ENCODE peak calls at places on chromosomes 12 and 14, in four cellular contexts. J is mucosa of descending colon, V is lower leg skin, B is Karpas-422. M is an unnamed sample.

GRCh38 chr12:121036810-121037326 is 2.2 kb downstream of the OASL start:
- DNase-seq in J (no peak), V (no peak), B (no peak), M (peak)

GRCh38 chr14:100592972-100593371 is 5.8 kb upstream of the BEGAIN start:
- DNase-seq in J (peak), V (no peak), B (no peak), M (no peak)

GRCh38 chr14:34498684-34499412 is 36.8 kb upstream of the SPTSSA start:
- DNase-seq in J (no peak), V (no peak), B (peak), M (peak)

GRCh38 chr14:34199585-34199984 is 248.7 kb upstream of the EGLN3 start:
- DNase-seq in J (no peak), V (no peak), B (no peak), M (peak)

GRCh38 chr12:98868538-98868937 is 223.4 kb downstream of the APAF1 start:
- DNase-seq in J (no peak), V (no peak), B (no peak), M (no peak)

GRCh38 chr12:76085159-76085868 is 829 bp upstream of the NAP1L1 start:
- DNase-seq in J (no peak), V (no peak), B (peak), M (peak)

GRCh38 chr14:71319646-71320045 is 412.4 kb downstream of the PCNX1 start:
- DNase-seq in J (no peak), V (peak), B (peak), M (peak)

GRCh38 chr14:105489607-105490317 is 1.3 kb upstream of the TEDC1 start:
- DNase-seq in J (peak), V (peak), B (peak), M (peak)

GRCh38 chr14:75831455-75831854 is 150.3 kb downstream of the TGFB3 start:
- DNase-seq in J (peak), V (peak), B (no peak), M (peak)

GRCh38 chr12:1517007-1517406 is 77.4 kb downstream of the FBXL14 start:
- DNase-seq in J (no peak), V (no peak), B (peak), M (peak)

GRCh38 chr12:6163554-6164060 is 36.6 kb upstream of the CD9 start:
- DNase-seq in J (no peak), V (no peak), B (no peak), M (no peak)

GRCh38 chr12:22532317-22532716 is 12.0 kb downstream of the C2CD5 start:
- DNase-seq in J (no peak), V (no peak), B (no peak), M (no peak)

GRCh38 chr14:21748869-21749303 is 75.3 kb upstream of the OR4E1 start:
- DNase-seq in J (peak), V (no peak), B (peak), M (peak)

GRCh38 chr14:104044016-104044415 is 41.5 kb upstream of the ASPG start:
- DNase-seq in J (no peak), V (no peak), B (no peak), M (no peak)

GRCh38 chr12:95173392-95174251 is 43.6 kb downstream of the FGD6 start:
- DNase-seq in J (peak), V (peak), B (no peak), M (peak)

GRCh38 chr12:45415393-45415817 is 199.5 kb downstream of the ANO6 start:
- DNase-seq in J (no peak), V (peak), B (peak), M (peak)

GRCh38 chr14:68589447-68590232 is 203.2 kb downstream of the ZFP36L1 start:
- DNase-seq in J (no peak), V (peak), B (no peak), M (peak)

GRCh38 chr12:116482859-116483258 is 76.3 kb upstream of the MAP1LC3B2 start:
- DNase-seq in J (no peak), V (no peak), B (no peak), M (no peak)

GRCh38 chr12:90627180-90627896 is 327.6 kb downstream of the CCER1 start:
- DNase-seq in J (no peak), V (no peak), B (no peak), M (no peak)

GRCh38 chr12:100715976-100716657 is 78.5 kb upstream of the ANO4 start:
- DNase-seq in J (no peak), V (no peak), B (no peak), M (no peak)

GRCh38 chr14:98171654-98172053 is 1100.3 kb downstream of the BCL11B start:
- DNase-seq in J (no peak), V (no peak), B (no peak), M (no peak)

GRCh38 chr14:103118663-103119404 is 4.4 kb upstream of the TNFAIP2 start:
- DNase-seq in J (peak), V (peak), B (no peak), M (no peak)

GRCh38 chr12:22882559-22882958 is 257.6 kb downstream of the ETNK1 start:
- DNase-seq in J (no peak), V (no peak), B (no peak), M (no peak)

GRCh38 chr12:6201199-6201608 is 1.0 kb downstream of the CD9 start:
- DNase-seq in J (peak), V (no peak), B (no peak), M (no peak)

GRCh38 chr12:94282675-94283074 is 134.3 kb downstream of the PLXNC1 start:
- DNase-seq in J (no peak), V (no peak), B (no peak), M (no peak)

GRCh38 chr12:111444314-111444705 is 38.6 kb downstream of the SH2B3 start:
- DNase-seq in J (no peak), V (no peak), B (no peak), M (no peak)

GRCh38 chr14:30610719-30611388 is 11.3 kb upstream of the SCFD1 start:
- DNase-seq in J (peak), V (peak), B (peak), M (peak)

GRCh38 chr14:93369393-93370266 is 22.6 kb downstream of the COX8C start:
- DNase-seq in J (no peak), V (no peak), B (no peak), M (no peak)

GRCh38 chr12:3998968-3999792 is 126.0 kb upstream of the PARP11 start:
- DNase-seq in J (no peak), V (no peak), B (peak), M (no peak)

GRCh38 chr14:85532981-85533820 is 3.3 kb downstream of the FLRT2 start:
- DNase-seq in J (no peak), V (peak), B (no peak), M (peak)

GRCh38 chr12:2829275-2829674 is 5.6 kb downstream of the NRIP2 start:
- DNase-seq in J (no peak), V (no peak), B (no peak), M (no peak)
- H3K4me3 ChIP-seq in J (no peak), V (no peak), B (no peak), M (no peak)

GRCh38 chr14:102088012-102088792 is 1.4 kb upstream of the HSP90AA1 start:
- DNase-seq in J (peak), V (peak), B (peak), M (no peak)
- H3K4me3 ChIP-seq in J (no peak), V (peak), B (peak), M (peak)

DNA sequence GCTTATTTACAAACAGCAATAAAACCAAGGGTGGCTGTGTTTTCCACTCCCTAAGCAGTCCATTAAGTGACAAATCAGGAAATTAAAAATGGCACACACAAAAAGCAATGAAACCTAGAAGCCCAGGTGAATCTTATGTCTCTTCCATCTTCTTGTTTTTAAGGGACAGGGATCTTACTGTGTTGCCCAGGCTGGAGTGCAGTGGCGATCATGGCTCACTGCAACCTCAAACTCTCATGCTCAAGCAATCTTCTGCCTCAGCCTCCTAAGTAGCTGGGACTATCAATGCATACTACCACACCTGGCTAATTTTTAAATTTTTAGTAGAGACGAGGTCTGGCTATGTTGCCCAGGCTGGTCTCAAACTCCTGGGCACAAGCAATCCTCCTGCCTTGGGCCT is 52.4 kb upstream of the CERS5 start:
- DNase-seq in J (no peak), V (no peak), B (no peak), M (no peak)
- H3K4me3 ChIP-seq in J (no peak), V (no peak), B (peak), M (peak)

DNA sequence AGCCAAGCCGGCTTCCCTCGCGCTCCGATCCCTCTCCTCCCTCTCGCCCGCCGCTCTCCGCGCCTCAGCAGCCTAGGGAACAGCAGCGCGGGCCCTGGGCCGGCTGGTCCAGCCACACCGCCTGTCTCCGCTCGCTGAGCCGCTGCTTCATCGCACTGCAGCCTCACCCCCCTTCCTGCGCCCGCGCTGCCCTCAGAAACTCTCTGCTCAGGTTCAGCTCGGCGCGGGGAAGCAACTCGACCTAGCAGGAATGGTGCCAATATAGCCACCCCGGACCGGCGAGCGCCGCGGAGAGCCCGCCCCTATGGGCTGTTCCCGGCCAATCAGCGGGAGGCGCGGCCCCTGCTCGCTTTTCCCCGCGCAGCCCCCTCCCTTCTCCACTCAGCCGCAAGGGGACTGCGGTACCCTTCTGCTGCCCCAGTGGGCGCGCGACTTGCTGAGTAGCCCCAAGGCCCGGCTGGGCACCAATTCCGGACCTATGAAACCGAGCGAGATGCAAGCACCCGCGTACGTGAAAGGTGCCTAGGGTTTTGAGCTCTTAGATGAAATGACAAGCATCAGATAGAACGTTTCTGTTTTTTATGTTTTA is at the start of gene ADAMTS20:
- DNase-seq in J (no peak), V (no peak), B (no peak), M (no peak)
- H3K4me3 ChIP-seq in J (no peak), V (no peak), B (no peak), M (no peak)

DNA sequence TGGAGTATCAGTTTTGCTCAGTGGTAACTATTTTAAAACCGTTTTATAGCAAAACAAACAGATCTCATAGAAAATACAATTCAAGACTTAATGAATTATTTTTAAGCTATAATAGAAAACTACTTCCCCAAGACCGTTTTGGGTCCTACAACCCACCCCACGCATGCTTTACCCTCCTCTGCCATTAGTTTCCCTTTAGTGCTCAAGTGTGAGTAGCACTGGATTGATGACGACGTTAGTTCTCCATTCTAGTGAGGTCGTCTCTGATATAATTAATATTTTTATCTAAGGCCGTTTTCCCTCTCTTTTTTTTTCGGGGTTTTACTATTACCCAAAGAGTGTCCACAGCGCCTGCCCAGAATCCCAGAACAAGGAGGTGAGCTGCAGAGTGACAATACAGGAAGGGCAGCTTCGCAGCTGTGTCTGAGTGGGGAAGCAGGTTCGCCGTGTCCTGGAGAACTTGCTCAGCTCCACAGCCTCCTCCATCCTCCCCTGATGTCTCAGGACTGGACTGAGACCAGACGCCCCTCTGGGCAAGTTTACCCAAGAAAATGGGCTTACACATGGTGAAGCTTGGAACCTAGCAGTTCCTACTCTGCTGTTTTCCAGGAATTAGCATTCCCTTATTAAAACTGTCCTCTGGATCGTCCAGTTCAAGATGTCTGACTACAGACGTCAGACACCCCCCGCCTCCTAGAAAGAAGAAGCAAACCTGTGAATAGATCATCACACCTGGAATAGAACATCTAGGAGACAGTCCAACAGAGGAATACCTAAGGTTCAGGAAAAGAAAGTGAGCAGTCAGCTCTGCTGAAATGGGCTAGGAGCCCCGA is 31.9 kb upstream of the MON2 start:
- DNase-seq in J (no peak), V (no peak), B (peak), M (no peak)
- H3K4me3 ChIP-seq in J (no peak), V (no peak), B (no peak), M (peak)

GRCh38 chr12:54053625-54054441 is at the start of gene HOXC4:
- DNase-seq in J (no peak), V (no peak), B (peak), M (peak)
- H3K4me3 ChIP-seq in J (no peak), V (no peak), B (peak), M (peak)

GRCh38 chr14:22822017-22822618 is 6.9 kb upstream of the SLC7A7 start:
- DNase-seq in J (no peak), V (no peak), B (no peak), M (no peak)
- H3K4me3 ChIP-seq in J (no peak), V (no peak), B (peak), M (peak)

DNA sequence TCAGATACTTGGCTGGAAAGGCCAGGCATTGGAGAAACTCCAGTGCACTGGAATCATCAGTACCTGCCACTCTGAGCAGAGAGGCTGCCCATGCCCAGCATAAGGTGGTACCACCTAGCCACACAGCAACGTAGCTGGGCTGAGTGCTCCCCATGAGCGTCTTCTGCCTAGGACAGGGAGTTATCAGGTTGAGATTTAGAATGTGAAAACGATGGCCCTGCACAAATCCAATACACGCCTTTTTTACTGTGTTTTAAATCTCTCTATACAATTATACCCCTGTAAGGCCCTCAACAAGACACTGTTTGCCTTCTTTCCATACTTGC is 66.7 kb upstream of the PTGR2 start:
- DNase-seq in J (no peak), V (no peak), B (no peak), M (no peak)
- H3K4me3 ChIP-seq in J (no peak), V (no peak), B (peak), M (peak)

GRCh38 chr14:49623387-49623786 is 2.8 kb downstream of the MGAT2 start:
- DNase-seq in J (no peak), V (no peak), B (no peak), M (no peak)
- H3K4me3 ChIP-seq in J (no peak), V (no peak), B (peak), M (peak)

DNA sequence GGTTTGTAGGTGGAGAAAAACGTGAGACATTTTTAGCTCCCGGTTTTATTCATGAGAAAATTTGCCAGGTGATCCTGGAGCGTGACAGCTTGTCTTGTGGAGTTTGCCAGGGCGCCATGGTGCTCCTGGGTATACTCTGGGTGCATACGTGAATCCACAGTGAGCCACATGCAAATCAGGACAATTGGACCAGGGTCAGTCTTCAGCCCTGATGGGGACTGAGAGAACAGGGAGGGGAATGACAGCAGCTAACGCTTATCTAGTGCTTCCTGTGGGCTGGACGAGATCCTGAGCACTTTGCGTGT is 118.2 kb upstream of the NCOR2 start:
- DNase-seq in J (no peak), V (no peak), B (no peak), M (no peak)
- H3K4me3 ChIP-seq in J (no peak), V (no peak), B (no peak), M (peak)

M was measured in fibroblast of the aortic adventitia.